ENCODE peak calls at places on chromosomes 2 and 18, in five cellular contexts. K is bronchial epithelial cell; G is mesenteric fat pad; W is GM12865; Y is stimulated activated CD8-positive, alpha-beta memory T cell treated with anti-CD3 and anti-CD28 coated beads, Interleukin-15, amount 100 ng/mL, for 48 hours. T is an unnamed sample.

GRCh38 chr2:86107031-86107430 is 996 bp downstream of the PTCD3 start:
- DNase-seq in W (peak; percentile 46), G (no peak), Y (no peak), K (peak; percentile 4), T (peak; percentile 2)

GRCh38 chr2:202113571-202114142 is 40.6 kb downstream of the KIAA2012 start:
- DNase-seq in Y (no peak), W (no peak), K (peak; percentile 38), G (no peak), T (peak; percentile 50)

GRCh38 chr2:79876430-79876829 is 363.6 kb downstream of the CTNNA2 start:
- DNase-seq in Y (no peak), G (no peak), K (no peak), W (peak; percentile 3), T (no peak)

GRCh38 chr2:88350641-88351601 is 101.6 kb downstream of the FOXI3 start:
- DNase-seq in G (no peak), K (peak; percentile 31), Y (peak; percentile 49), W (peak; percentile 63), T (peak; percentile 58)

GRCh38 chr2:6078414-6078813 is 386.2 kb downstream of the SOX11 start:
- DNase-seq in Y (no peak), K (no peak), W (no peak), G (no peak), T (no peak)

GRCh38 chr2:117199511-117199910 is 615.0 kb upstream of the DDX18 start:
- DNase-seq in Y (no peak), G (no peak), W (no peak), K (no peak), T (no peak)

GRCh38 chr2:126655500-126656310 is at the start of gene GYPC:
- DNase-seq in G (peak; percentile 91), W (peak; percentile 72), Y (no peak), K (no peak), T (no peak)

GRCh38 chr2:230234845-230235244 is 9.3 kb downstream of the SP140 start:
- DNase-seq in G (no peak), K (no peak), Y (no peak), W (peak; percentile 75), T (no peak)

GRCh38 chr2:176553685-176554106 is 284.5 kb downstream of the MTX2 start:
- DNase-seq in W (peak; percentile 15), K (peak; percentile 40), G (no peak), Y (peak; percentile 3), T (peak; percentile 57)

GRCh38 chr18:79136742-79137141 is 67.5 kb downstream of the ATP9B start:
- DNase-seq in G (no peak), W (no peak), K (no peak), Y (no peak), T (no peak)

GRCh38 chr18:48348739-48349138 is 60.4 kb downstream of the ZBTB7C start:
- DNase-seq in G (peak; percentile 33), K (no peak), W (no peak), Y (no peak), T (no peak)

GRCh38 chr18:10402876-10403559 is 51.4 kb upstream of the APCDD1 start:
- DNase-seq in K (no peak), G (no peak), W (no peak), Y (no peak), T (no peak)

GRCh38 chr2:11949732-11950503 is 203.5 kb downstream of the LPIN1 start:
- DNase-seq in G (no peak), W (peak; percentile 47), K (peak; percentile 3), Y (no peak), T (peak; percentile 5)

GRCh38 chr2:202652119-202652518 is 17.4 kb downstream of the FAM117B start:
- DNase-seq in G (no peak), Y (no peak), W (no peak), K (no peak), T (no peak)

GRCh38 chr18:111292-112014 is 46.9 kb upstream of the USP14 start:
- DNase-seq in Y (peak; percentile 67), K (peak; percentile 81), G (peak; percentile 92), W (peak; percentile 84), T (peak; percentile 80)

GRCh38 chr2:231348703-231349373 is 46.7 kb upstream of the B3GNT7 start:
- DNase-seq in W (no peak), G (no peak), K (no peak), Y (no peak), T (no peak)

GRCh38 chr2:120314656-120315366 is 31.1 kb upstream of the INHBB start:
- DNase-seq in W (no peak), Y (no peak), K (no peak), G (no peak), T (no peak)

GRCh38 chr18:66742832-66743231 is 138.9 kb upstream of the CDH19 start:
- DNase-seq in W (no peak), K (no peak), Y (no peak), G (no peak), T (no peak)

GRCh38 chr2:59684101-59684770 is 869.2 kb downstream of the BCL11A start:
- DNase-seq in W (no peak), G (no peak), Y (no peak), K (peak; percentile 65), T (peak; percentile 24)

GRCh38 chr2:167487728-167488127 is 599.4 kb downstream of the XIRP2 start:
- DNase-seq in Y (no peak), G (no peak), K (no peak), W (no peak), T (no peak)

GRCh38 chr2:221075203-221075602 is 496.9 kb downstream of the EPHA4 start:
- DNase-seq in K (no peak), G (no peak), W (no peak), Y (no peak), T (no peak)

GRCh38 chr18:36349552-36349951 is 52.0 kb downstream of the FHOD3 start:
- DNase-seq in Y (no peak), G (no peak), K (peak; percentile 48), W (no peak), T (peak; percentile 45)

GRCh38 chr2:29225814-29226213 is 110.6 kb downstream of the CLIP4 start:
- DNase-seq in K (no peak), G (no peak), W (no peak), Y (no peak), T (no peak)

GRCh38 chr2:96954490-96954846 is 31.9 kb downstream of the FAM178B start:
- DNase-seq in G (no peak), Y (no peak), W (peak; percentile 78), K (no peak), T (no peak)

GRCh38 chr18:48933578-48934399 is 17.0 kb downstream of the SMAD7 start:
- DNase-seq in Y (no peak), W (peak; percentile 37), G (no peak), K (no peak), T (no peak)